ENCODE peak calls at places on chromosomes 3 and 15, in seven cellular contexts. I, P, T, O, W, K and E are unnamed samples.

GRCh38 chr15:49978171-49978570 is 140.9 kb downstream of the ATP8B4 start:
- DNase-seq in I (no peak), K (no peak), P (no peak), W (no peak), T (no peak), O (no peak), E (no peak)

GRCh38 chr15:41032079-41032328 is 78.7 kb downstream of the CHAC1 start:
- DNase-seq in O (no peak), P (no peak), I (no peak), K (no peak), T (no peak), W (no peak), E (no peak)

GRCh38 chr15:50675524-50676144 is 11.0 kb downstream of the TRPM7 start:
- DNase-seq in W (peak), I (peak), P (peak), T (no peak), O (peak), K (no peak), E (peak)

GRCh38 chr15:70328137-70329115 is 230.7 kb upstream of the TLE3 start:
- DNase-seq in W (no peak), O (no peak), P (no peak), K (no peak), T (no peak), I (no peak), E (peak)

GRCh38 chr3:44825264-44825925 is 36.3 kb upstream of the TMEM42 start:
- DNase-seq in T (no peak), I (no peak), W (no peak), K (no peak), P (no peak), O (peak), E (no peak)

GRCh38 chr3:170425491-170426239 is 7.0 kb downstream of the CLDN11 start:
- DNase-seq in P (peak), O (peak), T (peak), K (no peak), I (no peak), W (no peak), E (no peak)

GRCh38 chr3:117887896-117888295 is 1146.8 kb downstream of the IGSF11 start:
- DNase-seq in P (no peak), K (no peak), I (no peak), W (no peak), O (no peak), T (no peak), E (no peak)

GRCh38 chr3:48013288-48013980 is 2.8 kb downstream of the MAP4 start:
- DNase-seq in W (no peak), P (peak), T (peak), K (no peak), I (peak), O (no peak), E (no peak)

GRCh38 chr15:37891754-37892368 is 42.6 kb upstream of the TMCO5A start:
- DNase-seq in K (no peak), T (peak), P (peak), I (peak), O (peak), W (no peak), E (peak)

GRCh38 chr3:100048248-100048647 is 66.1 kb downstream of the FILIP1L start:
- DNase-seq in T (no peak), W (no peak), O (no peak), P (no peak), I (no peak), K (no peak), E (no peak)

GRCh38 chr3:110995461-110996226 is 76.0 kb upstream of the NECTIN3 start:
- DNase-seq in K (no peak), W (no peak), P (no peak), T (peak), O (no peak), I (no peak), E (no peak)

GRCh38 chr3:53252105-53252946 is 3.5 kb downstream of the TKT start:
- DNase-seq in I (no peak), K (no peak), O (no peak), W (no peak), T (no peak), P (peak), E (peak)

GRCh38 chr3:53581671-53582070 is 87.3 kb downstream of the CACNA1D start:
- DNase-seq in T (no peak), W (no peak), O (no peak), P (no peak), K (no peak), I (no peak), E (no peak)

GRCh38 chr3:191399918-191400317 is 61.0 kb upstream of the PYDC2 start:
- DNase-seq in P (no peak), I (no peak), O (no peak), K (no peak), T (no peak), W (no peak), E (no peak)

GRCh38 chr3:48500656-48501055 is 3.3 kb downstream of the SHISA5 start:
- DNase-seq in O (no peak), P (no peak), W (no peak), K (peak), T (no peak), I (no peak), E (no peak)

GRCh38 chr15:82699726-82700125 is 9.9 kb downstream of the AP3B2 start:
- DNase-seq in K (peak), W (no peak), P (peak), T (no peak), O (no peak), I (no peak), E (peak)

GRCh38 chr15:85707519-85708338 is 87.0 kb downstream of the KLHL25 start:
- DNase-seq in P (no peak), W (no peak), I (no peak), K (no peak), O (peak), T (peak), E (no peak)
- TF ChIP-seq JUND in P (no peak), W (no peak), I (no peak), K (no peak), O (no peak), T (no peak), E (no peak)

GRCh38 chr15:80777137-80777536 is 2.0 kb upstream of the CEMIP start:
- DNase-seq in W (no peak), P (no peak), K (no peak), O (no peak), I (no peak), T (no peak), E (no peak)

GRCh38 chr15:80777836-80778620 is 1.1 kb upstream of the CEMIP start:
- DNase-seq in T (no peak), I (no peak), P (no peak), W (no peak), K (no peak), O (no peak), E (no peak)

GRCh38 chr15:80775340-80775739 is 3.8 kb upstream of the CEMIP start:
- DNase-seq in I (no peak), O (no peak), T (no peak), W (no peak), K (no peak), P (no peak), E (no peak)

GRCh38 chr15:80778621-80778963 is 578 bp upstream of the CEMIP start:
- DNase-seq in K (no peak), T (no peak), P (no peak), O (no peak), I (no peak), W (no peak), E (no peak)

DNA sequence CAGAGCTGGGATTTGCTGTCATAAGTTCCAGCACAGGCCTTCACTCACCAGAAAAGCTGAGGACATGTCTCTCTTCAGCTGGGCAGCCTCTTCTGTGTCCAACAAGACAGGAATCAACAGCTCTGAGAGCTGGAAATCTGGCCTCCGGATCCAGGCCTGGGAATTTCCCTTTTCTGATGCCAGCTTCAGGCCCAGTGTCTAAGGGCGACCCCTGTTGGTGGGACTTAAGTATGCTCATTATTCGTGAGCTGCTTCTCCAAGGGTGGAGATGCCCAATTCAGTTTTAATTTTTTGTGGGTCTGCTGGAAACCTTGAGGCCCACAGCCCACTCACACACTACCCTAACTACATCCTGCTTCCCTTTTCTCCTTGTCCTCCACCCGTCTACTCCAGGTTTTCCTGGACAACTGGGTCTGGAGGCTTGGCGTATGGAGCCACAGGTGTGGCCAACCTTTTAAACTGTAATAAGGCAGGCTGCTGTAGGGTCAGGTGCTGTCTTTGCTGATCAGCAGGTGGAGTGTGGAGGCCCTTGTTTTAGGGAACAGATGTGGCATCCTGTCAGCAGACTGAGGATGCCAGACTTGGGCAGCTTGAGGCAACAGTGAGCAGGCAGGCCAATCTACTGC is 2.6 kb upstream of the CEMIP start:
- DNase-seq in T (peak), I (peak), K (peak), O (peak), P (peak), W (no peak), E (peak)
- TF ChIP-seq JUND in T (no peak), I (no peak), K (no peak), O (no peak), P (no peak), W (no peak), E (no peak)

GRCh38 chr3:25901796-25902195 is 111.9 kb downstream of the OXSM start:
- DNase-seq in W (no peak), T (no peak), O (no peak), K (no peak), P (no peak), I (no peak), E (no peak)
- TF ChIP-seq JUND in W (no peak), T (no peak), O (no peak), K (no peak), P (no peak), I (no peak), E (no peak)

GRCh38 chr3:50181985-50182384 is 9.4 kb upstream of the GNAT1 start:
- DNase-seq in K (no peak), P (no peak), W (no peak), O (peak), I (no peak), T (no peak), E (no peak)
- TF ChIP-seq JUND in K (no peak), P (no peak), W (no peak), O (no peak), I (no peak), T (no peak), E (no peak)

GRCh38 chr15:87704276-87704675 is 552.3 kb downstream of the NTRK3 start:
- DNase-seq in O (no peak), P (peak), K (no peak), W (no peak), I (no peak), T (no peak), E (no peak)

GRCh38 chr15:87710406-87710805 is 546.1 kb downstream of the NTRK3 start:
- DNase-seq in K (no peak), O (no peak), P (no peak), W (no peak), T (no peak), I (no peak), E (no peak)

GRCh38 chr15:87706001-87706400 is 550.5 kb downstream of the NTRK3 start:
- DNase-seq in K (no peak), P (no peak), O (no peak), I (no peak), T (no peak), W (no peak), E (no peak)

GRCh38 chr15:87707581-87708130 is 548.9 kb downstream of the NTRK3 start:
- DNase-seq in K (no peak), I (no peak), O (no peak), T (no peak), W (no peak), P (no peak), E (no peak)

GRCh38 chr15:87707076-87707475 is 549.5 kb downstream of the NTRK3 start:
- DNase-seq in I (no peak), K (no peak), W (no peak), T (no peak), O (no peak), P (no peak), E (no peak)
- TF ChIP-seq JUND in I (no peak), K (no peak), W (no peak), T (no peak), O (no peak), P (no peak), E (no peak)

DNA sequence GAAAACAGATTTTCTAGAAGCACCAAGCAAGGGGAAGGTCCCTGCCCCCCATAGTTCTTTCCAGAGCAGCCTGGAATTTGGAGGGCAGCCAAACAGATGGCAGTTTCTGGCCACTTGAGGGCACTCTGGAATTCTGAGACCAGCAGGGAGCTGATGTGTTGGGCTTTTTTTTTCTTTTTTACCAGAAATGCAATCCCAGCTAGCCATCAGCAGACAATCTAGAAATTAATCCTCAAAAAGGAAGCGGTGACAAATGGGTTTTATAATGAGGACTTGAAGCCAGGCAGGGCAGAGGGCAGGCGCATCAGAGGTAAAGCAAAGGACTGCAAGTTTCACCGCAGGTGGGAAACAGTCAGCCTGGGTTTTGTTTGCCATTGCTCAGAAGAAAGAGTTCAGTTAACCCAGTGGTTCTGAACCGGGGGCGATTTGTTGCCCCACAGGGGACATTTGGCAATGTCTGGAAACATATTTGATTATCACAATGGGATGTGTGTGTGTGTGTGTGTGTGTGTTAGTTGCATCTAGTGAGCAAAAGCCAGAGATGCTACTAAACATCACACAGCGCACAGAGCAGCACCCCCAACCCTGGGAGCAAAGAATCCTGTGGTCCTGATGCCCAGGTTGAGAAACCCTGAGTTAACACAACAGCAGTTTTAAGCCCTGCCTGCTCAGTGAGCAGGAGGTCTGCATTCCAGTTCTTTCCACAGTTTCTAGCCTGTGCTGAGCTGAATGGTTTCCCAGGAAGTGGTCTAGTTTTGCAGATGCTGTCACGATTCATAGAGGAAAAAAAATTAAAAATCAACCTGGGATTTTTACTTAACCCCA is 170.8 kb upstream of the PROK2 start:
- DNase-seq in O (peak), W (peak), I (peak), K (peak), P (peak), T (peak), E (no peak)
- TF ChIP-seq JUND in O (no peak), W (no peak), I (no peak), K (no peak), P (no peak), T (no peak), E (no peak)

GRCh38 chr3:172716476-172716875 is 5.6 kb upstream of the NCEH1 start:
- DNase-seq in W (no peak), I (no peak), T (no peak), P (no peak), O (no peak), K (no peak), E (no peak)
- TF ChIP-seq JUND in W (no peak), I (no peak), T (no peak), P (no peak), O (no peak), K (no peak), E (no peak)

DNA sequence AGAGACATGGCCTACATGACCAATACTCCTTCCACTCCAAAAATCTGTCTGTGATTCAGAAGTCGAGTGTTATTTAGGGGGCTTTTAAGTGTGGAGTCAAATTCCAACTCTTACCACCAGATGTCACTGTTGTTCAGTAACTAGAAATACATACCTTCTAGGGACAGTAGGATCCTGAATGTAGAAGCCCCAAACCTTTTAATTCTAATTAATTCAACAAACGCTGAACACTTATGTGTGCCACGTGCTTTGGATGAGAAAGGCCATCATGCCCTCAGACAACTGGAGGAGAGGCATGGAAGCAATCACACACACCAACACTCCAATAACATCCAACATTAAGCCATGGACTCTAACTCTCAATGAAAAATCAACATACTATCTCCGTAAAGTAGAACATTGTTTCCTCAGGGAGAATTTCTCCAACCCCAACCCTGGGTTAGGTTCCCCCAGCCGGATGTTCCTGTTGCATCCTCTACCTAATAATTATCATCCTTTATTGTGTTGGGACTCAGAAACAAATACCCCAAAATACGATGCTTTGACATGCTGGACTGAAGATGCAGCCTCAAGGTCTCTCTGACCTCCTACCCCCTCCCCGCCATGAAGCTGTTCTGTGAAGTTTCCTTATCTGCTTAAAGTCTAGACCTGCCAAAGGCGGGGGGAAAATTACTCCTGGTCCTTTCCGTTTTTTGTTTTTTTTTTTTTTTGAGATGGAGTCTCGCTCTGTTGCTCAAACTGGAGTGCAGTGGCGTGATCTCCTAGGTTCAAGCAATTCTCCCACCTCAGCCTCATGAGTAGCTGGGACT is 8.0 kb upstream of the CCDC13 start:
- DNase-seq in P (peak), K (no peak), O (peak), I (peak), W (peak), T (peak), E (peak)
- TF ChIP-seq JUND in P (no peak), K (no peak), O (no peak), I (no peak), W (no peak), T (no peak), E (no peak)

DNA sequence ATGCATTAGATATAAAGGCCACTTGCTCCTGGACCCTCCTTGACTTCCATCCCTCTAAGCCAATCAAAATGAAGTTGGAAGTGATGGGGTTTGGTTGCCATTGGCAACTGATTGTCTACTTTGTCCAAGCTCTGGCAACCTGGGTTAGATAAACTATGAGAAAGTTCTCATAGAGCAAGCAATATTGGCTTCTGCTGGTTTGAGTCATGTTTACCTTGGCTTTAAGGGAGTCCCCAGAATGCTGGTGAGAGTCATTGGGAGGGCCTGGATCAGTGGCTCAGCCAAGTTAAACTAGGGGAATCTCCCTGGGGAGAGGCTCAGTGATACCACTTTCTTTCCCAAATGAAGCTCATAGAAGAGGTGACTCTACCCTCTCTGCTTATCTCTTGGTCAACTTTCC is 176.3 kb upstream of the ROPN1 start:
- DNase-seq in W (no peak), K (no peak), T (no peak), I (no peak), O (no peak), P (no peak), E (no peak)
- TF ChIP-seq JUND in W (no peak), K (no peak), T (no peak), I (no peak), O (no peak), P (no peak), E (no peak)

GRCh38 chr15:73873889-73874511 is 636 bp downstream of the TBC1D21 start:
- DNase-seq in W (no peak), P (peak), I (peak), T (peak), O (peak), K (no peak), E (peak)
- TF ChIP-seq JUND in W (no peak), P (no peak), I (no peak), T (no peak), O (no peak), K (no peak), E (no peak)